ENCODE peak calls at places on chromosome 13, in ten cellular contexts. U is breast epithelium, I is adrenal gland, W is choroid plexus epithelial cell, A is foreskin fibroblast, J is progenitor cell of endocrine pancreas, B is cardiac muscle cell, C is brain microvascular endothelial cell, M is GM12865, H is cardiac fibroblast. Y is an unnamed sample.

GRCh38 chr13:25608181-25608580 is 236.4 kb downstream of the ATP8A2 start:
- DNase-seq in U (no peak), I (no peak), W (peak), A (no peak), J (no peak), B (no peak), C (no peak), M (no peak), H (no peak), Y (no peak)

GRCh38 chr13:45713721-45714120 is 11.6 kb downstream of the CBY2 start:
- DNase-seq in U (no peak), I (no peak), W (no peak), A (no peak), J (no peak), B (no peak), C (no peak), M (no peak), H (no peak), Y (no peak)

GRCh38 chr13:72458701-72459100 is 268.7 kb downstream of the MZT1 start:
- DNase-seq in U (no peak), I (no peak), W (peak), A (no peak), J (no peak), B (peak), C (peak), M (no peak), H (peak), Y (no peak)

GRCh38 chr13:97921146-97921776 is 32.2 kb upstream of the IPO5 start:
- DNase-seq in U (no peak), I (no peak), W (no peak), A (peak), J (no peak), B (peak), C (no peak), M (no peak), H (peak), Y (no peak)

GRCh38 chr13:21483748-21484147 is 24.6 kb upstream of the ZDHHC20 start:
- DNase-seq in U (no peak), I (no peak), W (no peak), A (no peak), J (no peak), B (no peak), C (no peak), M (no peak), H (no peak), Y (no peak)

GRCh38 chr13:79459906-79460305 is 21.0 kb upstream of the NDFIP2 start:
- DNase-seq in U (no peak), I (no peak), W (no peak), A (no peak), J (no peak), B (no peak), C (no peak), M (no peak), H (no peak), Y (no peak)

GRCh38 chr13:50158385-50159165 is 143.3 kb downstream of the KCNRG start:
- DNase-seq in U (no peak), I (no peak), W (no peak), A (no peak), J (no peak), B (no peak), C (no peak), M (peak), H (no peak), Y (peak)

GRCh38 chr13:108365255-108365654 is 95.7 kb downstream of the TNFSF13B start:
- DNase-seq in U (no peak), I (no peak), W (no peak), A (no peak), J (no peak), B (no peak), C (no peak), M (no peak), H (no peak), Y (no peak)

GRCh38 chr13:50125306-50125555 is 110.0 kb downstream of the KCNRG start:
- DNase-seq in U (no peak), I (no peak), W (no peak), A (no peak), J (no peak), B (no peak), C (no peak), M (no peak), H (no peak), Y (no peak)

GRCh38 chr13:88656751-88657150 is 985.6 kb downstream of the SLITRK5 start:
- DNase-seq in U (no peak), I (no peak), W (no peak), A (no peak), J (no peak), B (no peak), C (no peak), M (no peak), H (no peak), Y (no peak)

GRCh38 chr13:30422056-30422914 is at the start of gene UBE2L5:
- DNase-seq in U (peak), I (peak), W (peak), A (peak), J (peak), B (peak), C (peak), M (peak), H (peak), Y (peak)

GRCh38 chr13:31722684-31723083 is 16.6 kb upstream of the RXFP2 start:
- DNase-seq in U (no peak), I (no peak), W (peak), A (no peak), J (no peak), B (peak), C (no peak), M (no peak), H (peak), Y (no peak)

GRCh38 chr13:113904411-113904810 is 40.5 kb upstream of the GAS6 start:
- DNase-seq in U (peak), I (no peak), W (peak), A (peak), J (no peak), B (peak), C (no peak), M (peak), H (no peak), Y (no peak)

GRCh38 chr13:92994056-92994455 is 232.6 kb upstream of the GPC6 start:
- DNase-seq in U (no peak), I (no peak), W (peak), A (peak), J (no peak), B (peak), C (peak), M (no peak), H (peak), Y (no peak)

GRCh38 chr13:45370922-45371406 is 30.0 kb upstream of the TPT1 start:
- DNase-seq in U (peak), I (peak), W (peak), A (peak), J (peak), B (peak), C (peak), M (peak), H (peak), Y (peak)

GRCh38 chr13:45086484-45086883 is 33.8 kb upstream of the GTF2F2 start:
- DNase-seq in U (no peak), I (no peak), W (peak), A (peak), J (no peak), B (peak), C (no peak), M (no peak), H (peak), Y (no peak)

GRCh38 chr13:45332831-45333219 is 8.2 kb downstream of the TPT1 start:
- DNase-seq in U (no peak), I (no peak), W (no peak), A (no peak), J (no peak), B (no peak), C (no peak), M (no peak), H (no peak), Y (no peak)

GRCh38 chr13:75480691-75481175 is 1.2 kb downstream of the TBC1D4 start:
- DNase-seq in U (peak), I (peak), W (peak), A (peak), J (peak), B (peak), C (no peak), M (peak), H (peak), Y (peak)

GRCh38 chr13:111402441-111402840 is 82.0 kb downstream of the TEX29 start:
- DNase-seq in U (no peak), I (no peak), W (no peak), A (no peak), J (no peak), B (no peak), C (no peak), M (no peak), H (no peak), Y (no peak)

GRCh38 chr13:52969373-52969772 is 59.2 kb upstream of the OLFM4 start:
- DNase-seq in U (no peak), I (no peak), W (no peak), A (no peak), J (no peak), B (no peak), C (no peak), M (no peak), H (no peak), Y (no peak)

GRCh38 chr13:111247552-111247951 is 72.9 kb upstream of the TEX29 start:
- DNase-seq in U (peak), I (no peak), W (peak), A (no peak), J (no peak), B (no peak), C (no peak), M (no peak), H (no peak), Y (no peak)

GRCh38 chr13:35994131-35994966 is 136.8 kb downstream of the DCLK1 start:
- DNase-seq in U (no peak), I (peak), W (peak), A (peak), J (no peak), B (peak), C (peak), M (no peak), H (peak), Y (no peak)

GRCh38 chr13:110874508-110874960 is 40.3 kb downstream of the ANKRD10 start:
- DNase-seq in U (peak), I (peak), W (peak), A (peak), J (peak), B (peak), C (peak), M (peak), H (peak), Y (peak)

GRCh38 chr13:31122544-31123260 is 39.0 kb downstream of the HSPH1 start:
- DNase-seq in U (no peak), I (no peak), W (no peak), A (no peak), J (no peak), B (no peak), C (no peak), M (no peak), H (no peak), Y (no peak)

GRCh38 chr13:75318138-75318833 is 163.7 kb downstream of the TBC1D4 start:
- DNase-seq in U (no peak), I (no peak), W (no peak), A (no peak), J (no peak), B (no peak), C (no peak), M (no peak), H (no peak), Y (no peak)

GRCh38 chr13:45219938-45220375 is 19.1 kb upstream of the KCTD4 start:
- DNase-seq in U (no peak), I (no peak), W (peak), A (no peak), J (no peak), B (peak), C (peak), M (no peak), H (peak), Y (no peak)

GRCh38 chr13:106851251-106851650 is 283.3 kb upstream of the ARGLU1 start:
- DNase-seq in U (no peak), I (no peak), W (peak), A (no peak), J (no peak), B (no peak), C (peak), M (no peak), H (no peak), Y (no peak)

GRCh38 chr13:64314286-64314685 is 2898.6 kb upstream of the PCDH20 start:
- DNase-seq in U (no peak), I (no peak), W (peak), A (peak), J (no peak), B (peak), C (no peak), M (no peak), H (peak), Y (no peak)

GRCh38 chr13:110913322-110913721 is 1.5 kb downstream of the ANKRD10 start:
- DNase-seq in U (no peak), I (no peak), W (peak), A (no peak), J (no peak), B (no peak), C (no peak), M (peak), H (peak), Y (no peak)

GRCh38 chr13:108274718-108275117 is 5.2 kb downstream of the TNFSF13B start:
- DNase-seq in U (no peak), I (no peak), W (no peak), A (no peak), J (no peak), B (no peak), C (no peak), M (no peak), H (no peak), Y (no peak)

GRCh38 chr13:32837973-32838940 is 178.0 kb upstream of the KL start:
- DNase-seq in U (no peak), I (no peak), W (no peak), A (no peak), J (no peak), B (no peak), C (no peak), M (no peak), H (no peak), Y (no peak)

GRCh38 chr13:113845723-113846638 is 17.9 kb downstream of the GAS6 start:
- DNase-seq in U (no peak), I (no peak), W (no peak), A (no peak), J (no peak), B (no peak), C (no peak), M (no peak), H (no peak), Y (no peak)

GRCh38 chr13:75384881-75385707 is 96.9 kb downstream of the TBC1D4 start:
- DNase-seq in U (no peak), I (no peak), W (no peak), A (no peak), J (no peak), B (no peak), C (no peak), M (no peak), H (no peak), Y (no peak)

GRCh38 chr13:112107289-112107688 is 40.3 kb downstream of the SOX1 start:
- DNase-seq in U (no peak), I (no peak), W (no peak), A (no peak), J (no peak), B (no peak), C (no peak), M (no peak), H (no peak), Y (no peak)

GRCh38 chr13:52070929-52071523 is 46.5 kb downstream of the UTP14C start:
- DNase-seq in U (no peak), I (no peak), W (peak), A (peak), J (no peak), B (peak), C (peak), M (peak), H (peak), Y (peak)

GRCh38 chr13:55606045-55606665 is 1534.6 kb upstream of the PRR20A start:
- DNase-seq in U (no peak), I (no peak), W (no peak), A (no peak), J (no peak), B (no peak), C (no peak), M (no peak), H (no peak), Y (no peak)

GRCh38 chr13:112641456-112641855 is 48.4 kb upstream of the ATP11A start:
- DNase-seq in U (no peak), I (no peak), W (no peak), A (no peak), J (no peak), B (no peak), C (no peak), M (no peak), H (no peak), Y (no peak)

GRCh38 chr13:29422015-29422414 is 173.5 kb downstream of the SLC7A1 start:
- DNase-seq in U (no peak), I (no peak), W (no peak), A (no peak), J (no peak), B (no peak), C (no peak), M (no peak), H (no peak), Y (no peak)

GRCh38 chr13:29423050-29423449 is 172.4 kb downstream of the SLC7A1 start:
- DNase-seq in U (no peak), I (no peak), W (no peak), A (no peak), J (no peak), B (no peak), C (no peak), M (no peak), H (no peak), Y (no peak)

GRCh38 chr13:29418026-29418425 is 177.5 kb downstream of the SLC7A1 start:
- DNase-seq in U (no peak), I (no peak), W (no peak), A (no peak), J (no peak), B (no peak), C (no peak), M (no peak), H (no peak), Y (no peak)
- TF ChIP-seq CTCF in U (no peak), I (no peak), W (peak), A (no peak), J (no peak), B (no peak), C (peak), M (no peak), H (no peak), Y (no peak)

GRCh38 chr13:76886292-76887061 is at the start of gene KCTD12:
- DNase-seq in U (peak), I (peak), W (peak), A (peak), J (peak), B (peak), C (peak), M (peak), H (peak), Y (peak)
- TF ChIP-seq CTCF in U (no peak), I (no peak), W (peak), A (no peak), J (peak), B (peak), C (peak), M (peak), H (peak), Y (peak)

DNA sequence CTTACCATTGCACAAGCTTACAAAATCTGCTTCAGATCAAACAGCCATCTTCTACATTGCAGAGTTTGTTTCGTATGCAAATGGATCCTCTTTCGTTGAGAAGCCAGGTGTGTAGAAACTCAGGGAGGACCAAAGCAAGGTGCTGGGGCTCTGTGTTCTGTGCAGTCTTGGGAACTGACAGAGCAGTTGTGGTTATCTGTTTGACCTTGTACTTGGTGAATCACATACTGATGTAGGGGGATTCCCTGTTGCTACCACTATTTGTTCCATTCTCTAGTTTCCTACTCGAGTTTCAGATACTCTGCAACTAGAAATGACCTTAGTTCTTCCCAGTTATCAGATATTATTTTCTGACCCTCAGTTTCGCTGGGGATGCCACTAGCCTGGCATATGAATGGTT is 95.2 kb upstream of the CLDN10 start:
- DNase-seq in U (no peak), I (no peak), W (peak), A (no peak), J (no peak), B (no peak), C (peak), M (peak), H (no peak), Y (peak)
- TF ChIP-seq CTCF in U (no peak), I (no peak), W (no peak), A (no peak), J (no peak), B (no peak), C (no peak), M (no peak), H (no peak), Y (no peak)

GRCh38 chr13:22758245-22758644 is 422.5 kb upstream of the SGCG start:
- DNase-seq in U (no peak), I (no peak), W (no peak), A (no peak), J (no peak), B (no peak), C (no peak), M (no peak), H (no peak), Y (no peak)

GRCh38 chr13:22761709-22762108 is 419.1 kb upstream of the SGCG start:
- DNase-seq in U (no peak), I (no peak), W (no peak), A (no peak), J (no peak), B (no peak), C (no peak), M (no peak), H (no peak), Y (no peak)

GRCh38 chr13:22757530-22758120 is 423.2 kb upstream of the SGCG start:
- DNase-seq in U (no peak), I (no peak), W (peak), A (no peak), J (no peak), B (peak), C (no peak), M (no peak), H (peak), Y (no peak)
- TF ChIP-seq CTCF in U (no peak), I (peak), W (peak), A (no peak), J (peak), B (peak), C (no peak), M (no peak), H (no peak), Y (no peak)

GRCh38 chr13:42835012-42835411 is 53.6 kb downstream of the FAM216B start:
- DNase-seq in U (no peak), I (no peak), W (no peak), A (no peak), J (no peak), B (no peak), C (no peak), M (no peak), H (no peak), Y (no peak)

GRCh38 chr13:42832341-42833153 is 51.2 kb downstream of the FAM216B start:
- DNase-seq in U (no peak), I (no peak), W (peak), A (peak), J (no peak), B (peak), C (peak), M (no peak), H (peak), Y (no peak)

GRCh38 chr13:42836930-42837329 is 55.5 kb downstream of the FAM216B start:
- DNase-seq in U (no peak), I (peak), W (peak), A (peak), J (no peak), B (peak), C (peak), M (no peak), H (peak), Y (no peak)
- TF ChIP-seq CTCF in U (peak), I (no peak), W (peak), A (peak), J (peak), B (peak), C (peak), M (no peak), H (peak), Y (no peak)

GRCh38 chr13:27171830-27172494 is 351 bp upstream of the USP12 start:
- DNase-seq in U (peak), I (peak), W (peak), A (peak), J (peak), B (peak), C (peak), M (peak), H (peak), Y (peak)
- TF ChIP-seq CTCF in U (no peak), I (no peak), W (no peak), A (no peak), J (peak), B (no peak), C (no peak), M (peak), H (no peak), Y (no peak)

GRCh38 chr13:48646791-48647190 is 6.9 kb upstream of the CYSLTR2 start:
- DNase-seq in U (no peak), I (no peak), W (no peak), A (no peak), J (no peak), B (no peak), C (no peak), M (no peak), H (no peak), Y (no peak)

GRCh38 chr13:48648446-48648845 is 5.3 kb upstream of the CYSLTR2 start:
- DNase-seq in U (no peak), I (no peak), W (no peak), A (no peak), J (no peak), B (no peak), C (no peak), M (no peak), H (no peak), Y (no peak)

GRCh38 chr13:48644951-48645350 is 8.8 kb upstream of the CYSLTR2 start:
- DNase-seq in U (no peak), I (no peak), W (no peak), A (no peak), J (no peak), B (no peak), C (no peak), M (no peak), H (no peak), Y (no peak)

GRCh38 chr13:48645845-48646244 is 7.9 kb upstream of the CYSLTR2 start:
- DNase-seq in U (no peak), I (no peak), W (no peak), A (no peak), J (no peak), B (no peak), C (no peak), M (no peak), H (no peak), Y (no peak)

DNA sequence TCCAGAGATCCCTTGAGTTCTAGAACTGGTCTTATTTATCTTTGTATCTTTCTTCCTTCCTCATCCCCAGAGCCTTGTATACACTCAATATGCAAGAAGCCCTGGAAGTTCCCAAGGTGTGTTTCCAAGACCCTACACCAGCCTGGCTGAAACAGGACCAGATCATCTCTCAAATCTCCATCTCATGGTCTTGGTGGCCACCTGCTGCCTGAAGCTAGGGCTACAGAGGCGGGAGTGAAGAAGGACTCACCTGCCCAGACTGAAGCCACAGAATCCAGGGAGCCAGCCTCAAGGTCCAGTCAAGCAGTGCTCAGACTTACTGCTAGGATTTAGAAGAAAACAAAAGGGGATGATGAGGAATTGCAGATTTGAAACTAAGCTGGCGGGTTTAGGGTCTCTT is 6.1 kb upstream of the CYSLTR2 start:
- DNase-seq in U (no peak), I (no peak), W (peak), A (no peak), J (no peak), B (no peak), C (no peak), M (peak), H (no peak), Y (no peak)
- TF ChIP-seq CTCF in U (no peak), I (no peak), W (peak), A (no peak), J (peak), B (no peak), C (peak), M (no peak), H (no peak), Y (no peak)